ENCODE peak calls at places on chromosome 21, in ten cellular contexts. G is AG10803, Y is mucosa of descending colon, B is tibial nerve, O is GM23338, D is type B pancreatic cell, R is IMR-90, P is heart right ventricle, I is heart left ventricle, U is transverse colon. Q is an unnamed sample.
A peak's percentile ranks its signal among the peaks of the same experiment; 100 is the strongest.

GRCh38 chr21:24428539-24429186 is 1178.6 kb downstream of the MRPL39 start:
- DNase-seq in D (no peak), U (no peak), B (no peak), R (no peak), G (no peak), P (no peak), I (no peak), Y (no peak), O (no peak), Q (no peak)

GRCh38 chr21:29335720-29336119 is 37.0 kb downstream of the BACH1 start:
- DNase-seq in U (no peak), Y (no peak), I (no peak), B (no peak), O (no peak), P (no peak), R (peak; percentile 61), D (no peak), G (peak; percentile 46), Q (no peak)

GRCh38 chr21:36728371-36729111 is 29.6 kb downstream of the SIM2 start:
- DNase-seq in B (no peak), D (peak; percentile 59), O (no peak), U (no peak), P (no peak), Y (no peak), G (no peak), I (no peak), R (no peak), Q (no peak)

GRCh38 chr21:15703932-15704331 is 25.9 kb upstream of the USP25 start:
- DNase-seq in G (no peak), Y (no peak), D (no peak), O (no peak), P (no peak), I (no peak), B (no peak), R (no peak), U (no peak), Q (no peak)

GRCh38 chr21:43846430-43846829 is 18.6 kb upstream of the AGPAT3 start:
- DNase-seq in D (no peak), R (no peak), P (no peak), G (no peak), Y (no peak), O (no peak), B (no peak), U (no peak), I (no peak), Q (no peak)

GRCh38 chr21:14968029-14968428 is 96.8 kb downstream of the NRIP1 start:
- DNase-seq in U (no peak), G (no peak), Y (no peak), O (no peak), R (no peak), B (no peak), I (no peak), D (no peak), P (no peak), Q (no peak)

GRCh38 chr21:37435120-37435519 is 68.5 kb downstream of the DYRK1A start:
- DNase-seq in B (peak; percentile 48), P (no peak), U (no peak), D (no peak), R (peak; percentile 80), G (peak; percentile 93), O (peak; percentile 98), Y (no peak), I (peak; percentile 74), Q (peak; percentile 59)

GRCh38 chr21:21232320-21232719 is 234.1 kb downstream of the NCAM2 start:
- DNase-seq in P (no peak), D (no peak), B (no peak), Y (no peak), I (no peak), U (peak; percentile 7), O (peak; percentile 21), R (peak; percentile 71), G (peak; percentile 60), Q (no peak)

DNA sequence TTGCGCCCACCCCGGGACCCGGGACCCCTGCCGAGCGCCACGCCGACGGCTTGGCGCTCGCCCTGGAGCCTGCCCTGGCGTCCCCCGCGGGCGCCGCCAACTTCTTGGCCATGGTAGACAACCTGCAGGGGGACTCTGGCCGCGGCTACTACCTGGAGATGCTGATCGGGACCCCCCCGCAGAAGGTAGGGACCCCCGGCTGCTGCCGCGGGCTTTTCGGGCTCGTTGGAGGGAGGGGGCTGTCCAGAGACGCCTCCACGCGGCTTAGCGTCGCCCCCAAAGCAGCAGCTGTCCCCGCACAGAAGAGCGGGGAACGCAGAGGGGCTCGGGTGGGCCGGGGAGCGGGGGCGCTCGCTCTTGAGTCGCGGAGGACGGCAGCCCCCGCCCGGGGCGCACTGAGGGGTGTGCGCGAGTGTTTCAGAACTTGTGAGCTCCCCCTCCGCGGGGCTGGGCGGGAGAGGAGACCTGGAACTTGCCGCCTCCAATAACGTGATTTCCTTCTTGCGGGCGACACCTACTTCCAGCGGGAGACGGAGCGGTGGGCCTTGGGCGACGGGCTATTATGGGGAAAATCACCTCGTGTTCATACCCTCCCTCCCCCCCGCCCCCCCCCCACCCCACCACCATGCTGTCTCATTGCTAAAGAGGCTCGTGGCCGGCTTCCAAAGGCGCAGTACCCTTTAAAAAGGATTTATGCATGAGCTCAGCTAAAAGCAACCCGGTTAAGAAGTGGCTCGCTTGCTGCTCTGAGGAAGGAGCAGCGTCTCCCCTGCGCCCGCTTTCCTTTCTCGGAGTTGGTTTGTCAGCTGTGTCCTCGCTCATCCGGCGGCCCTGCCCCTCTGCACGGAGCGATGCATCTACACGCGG is 664 bp downstream of the BACE2 start:
- DNase-seq in P (peak; percentile 48), U (peak; percentile 63), I (peak; percentile 56), Y (peak; percentile 70), B (peak; percentile 60), G (peak; percentile 66), R (peak; percentile 68), D (no peak), O (peak; percentile 65), Q (peak; percentile 75)
- TF ChIP-seq CTCF in P (no peak), U (no peak), I (no peak), Y (no peak), B (no peak), G (no peak), R (no peak), D (no peak), O (no peak), Q (no peak)

DNA sequence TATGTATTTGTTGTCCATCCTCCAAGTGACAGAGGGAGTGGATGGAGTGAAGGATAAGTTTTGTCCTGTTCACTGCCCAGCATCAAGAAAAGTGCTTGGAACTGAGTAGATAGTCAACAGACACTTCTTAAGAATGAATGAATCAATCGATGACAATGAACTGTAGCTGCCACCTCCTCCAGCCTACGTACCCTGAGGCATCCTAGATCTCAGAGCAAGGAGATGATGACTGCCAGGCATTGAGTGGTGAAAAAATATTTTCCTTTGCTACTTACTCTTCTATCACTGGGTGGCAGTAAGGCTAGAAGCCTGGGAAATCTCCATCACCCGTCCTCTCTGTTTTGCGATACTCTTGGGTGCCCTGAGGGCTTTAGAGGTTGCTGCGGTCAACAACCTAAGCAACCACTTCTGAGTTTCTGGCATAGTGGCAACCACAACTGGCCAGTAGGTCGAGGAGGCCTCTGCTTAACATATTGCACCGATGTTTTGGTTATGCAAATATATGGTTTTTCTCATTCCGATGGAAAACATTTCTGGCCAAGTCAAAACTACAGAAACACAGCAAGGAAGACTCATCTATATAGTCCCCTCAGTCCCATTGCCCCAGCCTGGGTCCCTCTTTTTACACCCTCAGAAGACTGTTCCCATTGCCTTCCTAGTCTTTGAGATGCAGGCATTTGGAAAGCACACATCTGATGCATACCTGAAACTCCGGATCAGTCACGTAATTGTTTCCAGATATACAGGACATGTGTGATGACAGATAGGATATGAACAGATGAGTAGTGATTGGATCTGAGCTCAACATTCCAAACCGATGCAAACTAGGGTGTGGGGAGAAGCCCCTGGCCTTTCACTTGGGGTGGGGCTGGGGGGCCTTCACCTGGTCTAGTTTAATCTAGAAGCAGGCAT is 136.8 kb downstream of the RUNX1 start:
- DNase-seq in P (no peak), B (no peak), I (no peak), R (no peak), G (peak; percentile 59), U (no peak), Y (no peak), O (peak; percentile 5), D (no peak), Q (no peak)
- TF ChIP-seq CTCF in P (no peak), B (no peak), I (no peak), R (no peak), G (peak; percentile 15), U (no peak), Y (no peak), O (peak; percentile 6), D (no peak), Q (no peak)

GRCh38 chr21:41725421-41726021 is 41.3 kb downstream of the RIPK4 start:
- DNase-seq in R (no peak), G (no peak), Y (peak; percentile 22), D (no peak), B (no peak), O (peak; percentile 58), U (no peak), P (no peak), I (no peak), Q (no peak)

GRCh38 chr21:41726058-41726558 is 40.7 kb downstream of the RIPK4 start:
- DNase-seq in B (no peak), P (no peak), G (no peak), U (no peak), O (peak; percentile 59), R (no peak), Y (peak; percentile 15), D (no peak), I (no peak), Q (no peak)

GRCh38 chr21:41719691-41720090 is 47.2 kb downstream of the RIPK4 start:
- DNase-seq in R (no peak), G (no peak), B (no peak), Y (no peak), I (no peak), U (no peak), D (no peak), P (no peak), O (no peak), Q (no peak)

GRCh38 chr21:41720250-41720649 is 46.6 kb downstream of the RIPK4 start:
- DNase-seq in I (no peak), P (no peak), R (no peak), B (no peak), D (no peak), G (peak; percentile 33), Y (no peak), O (no peak), U (no peak), Q (no peak)

DNA sequence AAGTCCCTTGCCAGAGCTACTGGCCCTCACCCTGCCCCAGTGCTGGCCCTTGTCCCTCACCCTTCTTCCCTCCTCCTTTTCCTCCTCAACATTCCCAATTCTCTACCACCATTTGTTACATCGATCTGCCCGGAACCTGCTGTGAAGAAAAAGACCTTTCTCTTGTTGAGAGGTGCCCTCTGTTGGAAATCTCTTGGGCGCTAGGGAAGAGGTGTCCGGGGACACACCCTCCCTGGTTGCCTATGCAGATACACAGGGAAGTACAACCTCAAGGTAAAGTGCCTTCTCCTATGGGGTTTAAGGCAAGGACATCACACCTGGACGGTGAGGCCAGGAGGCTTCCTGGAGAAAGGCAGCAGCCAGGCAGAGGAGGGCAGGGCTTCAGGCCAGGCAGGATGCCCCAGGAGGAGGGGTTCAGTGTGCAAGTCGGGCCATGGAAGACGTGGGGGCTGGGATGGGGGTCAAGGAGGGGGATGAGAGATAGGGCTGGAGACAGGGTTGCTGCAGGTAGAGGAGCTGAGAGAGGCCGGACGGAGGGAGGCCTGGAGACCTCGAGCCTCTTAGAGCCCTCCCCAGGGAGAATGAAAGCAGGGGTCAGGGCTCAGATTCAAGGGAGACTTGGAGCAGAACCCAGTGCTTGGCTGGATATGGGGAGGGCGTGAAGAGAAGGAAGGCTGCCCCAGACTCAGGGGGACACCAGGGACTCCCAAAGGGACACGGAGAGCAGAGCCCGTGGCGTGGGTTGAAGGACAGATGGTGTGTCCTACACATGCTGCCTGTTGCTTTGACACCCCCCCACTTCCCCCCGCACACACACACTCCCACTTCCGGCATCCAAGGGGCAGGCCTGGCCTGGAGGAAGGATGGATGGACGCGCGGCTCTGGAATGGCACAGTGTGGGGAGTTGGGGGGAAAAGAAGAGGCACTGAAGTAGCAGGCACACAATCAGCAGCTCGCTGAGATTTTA is 44.5 kb downstream of the RIPK4 start:
- DNase-seq in P (no peak), D (no peak), R (no peak), B (no peak), O (no peak), U (no peak), I (no peak), Y (peak; percentile 25), G (no peak), Q (no peak)
- TF ChIP-seq CTCF in P (no peak), D (no peak), R (no peak), B (no peak), O (peak; percentile 20), U (no peak), I (no peak), Y (no peak), G (no peak), Q (no peak)

GRCh38 chr21:38654580-38654979 is 151.1 kb upstream of the ETS2 start:
- DNase-seq in D (no peak), U (no peak), P (no peak), B (no peak), R (no peak), O (no peak), Y (no peak), G (no peak), I (no peak), Q (no peak)
- TF ChIP-seq CTCF in D (peak; percentile 14), U (no peak), P (no peak), B (no peak), R (no peak), O (no peak), Y (no peak), G (peak; percentile 6), I (no peak), Q (no peak)

Q was measured in Peyer's patch.